ENCODE peak calls at places on chromosome 22, in eight cellular contexts. R, O, Q, C, Y, V, J and N are unnamed samples. For H3K4me1, the result is how much of the 10 kb centered on the place peaks cover.

GRCh38 chr22:24236656-24237055 is 8.2 kb downstream of the GGT5 start:
- DNase-seq in R (no peak), O (no peak), Q (no peak), C (no peak), Y (no peak), V (no peak), J (no peak), N (no peak)

GRCh38 chr22:20979940-20980453 is 2.1 kb upstream of the LZTR1 start:
- DNase-seq in R (no peak), O (no peak), Q (no peak), C (no peak), Y (peak), V (no peak), J (no peak), N (no peak)

GRCh38 chr22:20985720-20986119 is 3.6 kb downstream of the LZTR1 start:
- DNase-seq in R (no peak), O (no peak), Q (no peak), C (no peak), Y (no peak), V (no peak), J (no peak), N (no peak)

GRCh38 chr22:19503367-19503766 is 20.8 kb downstream of the CLDN5 start:
- DNase-seq in R (no peak), O (no peak), Q (no peak), C (no peak), Y (no peak), V (no peak), J (no peak), N (no peak)

GRCh38 chr22:33922268-33922667 is 2.0 kb upstream of the LARGE1 start:
- DNase-seq in R (no peak), O (peak), Q (no peak), C (peak), Y (peak), V (peak), J (no peak), N (peak)

GRCh38 chr22:40506762-40507161 is 129.8 kb downstream of the MRTFA start:
- DNase-seq in R (no peak), O (no peak), Q (no peak), C (no peak), Y (no peak), V (no peak), J (no peak), N (no peak)

GRCh38 chr22:32801436-32802290 is at the start of gene TIMP3:
- DNase-seq in R (peak), O (peak), Q (no peak), C (peak), Y (peak), V (peak), J (peak), N (peak)

GRCh38 chr22:22061085-22062077 is 78.8 kb upstream of the TOP3B start:
- DNase-seq in R (no peak), O (no peak), Q (no peak), C (peak), Y (no peak), V (peak), J (no peak), N (no peak)

GRCh38 chr22:23784215-23784732 is 2.5 kb upstream of the SMARCB1 start:
- DNase-seq in R (no peak), O (no peak), Q (no peak), C (no peak), Y (no peak), V (peak), J (no peak), N (no peak)

GRCh38 chr22:42680648-42681047 is 31.5 kb upstream of the CYB5R3 start:
- DNase-seq in R (no peak), O (no peak), Q (no peak), C (no peak), Y (no peak), V (no peak), J (no peak), N (no peak)

GRCh38 chr22:18077087-18077638 is 627 bp upstream of the PEX26 start:
- DNase-seq in R (no peak), O (no peak), Q (no peak), C (no peak), Y (no peak), V (no peak), J (no peak), N (no peak)

GRCh38 chr22:24178021-24178431 is 3.3 kb upstream of the SUSD2 start:
- DNase-seq in R (no peak), O (no peak), Q (no peak), C (no peak), Y (no peak), V (no peak), J (no peak), N (no peak)

GRCh38 chr22:33328789-33329296 is 270.7 kb upstream of the SYN3 start:
- DNase-seq in R (no peak), O (no peak), Q (no peak), C (no peak), Y (no peak), V (no peak), J (no peak), N (no peak)

GRCh38 chr22:22669093-22669492 is 24.7 kb downstream of the GGTLC2 start:
- DNase-seq in R (no peak), O (no peak), Q (no peak), C (no peak), Y (no peak), V (no peak), J (no peak), N (no peak)

GRCh38 chr22:17266261-17266971 is 47.2 kb upstream of the ADA2 start:
- DNase-seq in R (no peak), O (no peak), Q (no peak), C (no peak), Y (peak), V (peak), J (no peak), N (no peak)

GRCh38 chr22:16789860-16790493 is 35.2 kb downstream of the XKR3 start:
- DNase-seq in R (no peak), O (no peak), Q (no peak), C (no peak), Y (no peak), V (no peak), J (no peak), N (no peak)

GRCh38 chr22:20140521-20140964 is 8.9 kb downstream of the ZDHHC8 start:
- DNase-seq in R (no peak), O (no peak), Q (no peak), C (no peak), Y (no peak), V (no peak), J (no peak), N (no peak)

GRCh38 chr22:20807315-20807752 is 33.4 kb downstream of the SERPIND1 start:
- DNase-seq in R (no peak), O (no peak), Q (no peak), C (no peak), Y (no peak), V (no peak), J (no peak), N (no peak)

GRCh38 chr22:40419718-40420117 is 49.3 kb downstream of the SGSM3 start:
- DNase-seq in R (no peak), O (no peak), Q (no peak), C (no peak), Y (no peak), V (no peak), J (no peak), N (no peak)

GRCh38 chr22:19772673-19773469 is 12.3 kb downstream of the TBX1 start:
- DNase-seq in R (no peak), O (no peak), Q (no peak), C (no peak), Y (no peak), V (no peak), J (no peak), N (no peak)

GRCh38 chr22:20131593-20131855 is at the start of gene ZDHHC8:
- DNase-seq in R (peak), O (no peak), Q (peak), C (no peak), Y (no peak), V (peak), J (no peak), N (no peak)

GRCh38 chr22:23431337-23432072 is 148.6 kb downstream of the IGLL1 start:
- DNase-seq in R (no peak), O (no peak), Q (no peak), C (no peak), Y (peak), V (no peak), J (no peak), N (no peak)

GRCh38 chr22:27557554-27558060 is 243.9 kb downstream of the MN1 start:
- DNase-seq in R (no peak), O (no peak), Q (no peak), C (no peak), Y (no peak), V (no peak), J (no peak), N (no peak)

GRCh38 chr22:33476716-33477115 is 418.5 kb upstream of the SYN3 start:
- DNase-seq in R (no peak), O (no peak), Q (no peak), C (no peak), Y (no peak), V (no peak), J (no peak), N (no peak)

GRCh38 chr22:35648066-35649025 is at the start of gene APOL6:
- DNase-seq in R (no peak), O (peak), Q (peak), C (peak), Y (peak), V (peak), J (no peak), N (no peak)

GRCh38 chr22:42967933-42968332 is 47.0 kb downstream of the PACSIN2 start:
- DNase-seq in R (peak), O (no peak), Q (no peak), C (no peak), Y (no peak), V (no peak), J (no peak), N (no peak)

GRCh38 chr22:33116846-33117547 is 58.8 kb upstream of the SYN3 start:
- DNase-seq in R (no peak), O (no peak), Q (no peak), C (no peak), Y (no peak), V (no peak), J (no peak), N (no peak)

GRCh38 chr22:24772493-24773220 is 1.9 kb downstream of the PIWIL3 start:
- DNase-seq in R (no peak), O (no peak), Q (no peak), C (no peak), Y (peak), V (no peak), J (peak), N (no peak)

GRCh38 chr22:25729016-25729415 is 13.0 kb upstream of the MYO18B start:
- DNase-seq in R (no peak), O (peak), Q (no peak), C (no peak), Y (no peak), V (no peak), J (no peak), N (no peak)

GRCh38 chr22:21975273-21975672 is 7.3 kb downstream of the TOP3B start:
- DNase-seq in R (no peak), O (no peak), Q (no peak), C (no peak), Y (no peak), V (no peak), J (no peak), N (no peak)

GRCh38 chr22:47777426-47777825 is 1015.0 kb downstream of the TBC1D22A start:
- DNase-seq in R (no peak), O (no peak), Q (no peak), C (no peak), Y (no peak), V (no peak), J (no peak), N (no peak)

GRCh38 chr22:25062378-25063095 is 110.0 kb downstream of the KIAA1671 start:
- DNase-seq in R (no peak), O (no peak), Q (peak), C (no peak), Y (no peak), V (no peak), J (no peak), N (no peak)

GRCh38 chr22:46777609-46777970 is 15.1 kb downstream of the TBC1D22A start:
- DNase-seq in R (no peak), O (no peak), Q (no peak), C (no peak), Y (no peak), V (no peak), J (no peak), N (no peak)

GRCh38 chr22:37631448-37632173 is 7.9 kb upstream of the SH3BP1 start:
- DNase-seq in R (no peak), O (no peak), Q (no peak), C (no peak), Y (no peak), V (no peak), J (no peak), N (no peak)
- H3K4me1 ChIP-seq in R (under half), O (under half), Q (half or more), C (under half), Y (under half), V (under half), J (under half), N (under half)

DNA sequence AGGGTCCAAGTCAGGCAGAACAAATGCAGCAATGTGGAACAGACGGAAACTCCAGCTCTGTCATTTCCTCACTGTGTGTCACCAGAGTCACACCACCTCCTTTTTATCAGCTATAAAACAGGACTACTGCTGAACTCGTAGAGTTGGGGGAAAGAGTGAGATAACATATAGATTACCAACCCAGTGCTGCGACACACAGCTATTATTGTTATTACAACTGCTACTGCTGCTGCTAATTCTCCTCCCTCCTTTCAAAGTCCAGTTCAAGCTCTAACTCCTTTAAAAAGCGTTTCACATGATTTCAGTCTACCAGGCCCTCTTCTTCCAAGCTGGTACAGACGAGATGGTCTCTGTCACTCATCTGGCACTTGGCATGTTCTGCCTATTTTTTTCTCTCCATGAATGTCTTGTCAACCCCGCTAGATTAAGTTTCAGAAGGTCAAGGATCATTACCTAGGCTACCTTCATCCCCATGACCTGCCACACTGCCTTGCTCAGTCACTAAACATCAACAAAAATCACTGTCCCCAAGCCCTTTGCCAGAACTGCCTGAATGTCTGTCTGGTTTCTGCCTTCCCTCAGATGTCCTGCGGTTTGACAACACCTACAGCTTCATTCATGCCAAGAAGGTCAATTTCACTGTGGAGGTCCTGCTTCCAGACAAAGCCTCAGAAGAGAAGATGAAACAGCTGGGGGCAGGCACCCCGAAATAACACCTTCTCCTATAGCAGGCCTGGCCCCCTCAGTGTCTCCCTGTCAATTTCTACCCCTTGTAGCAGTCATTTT is 3.7 kb upstream of the MTFP1 start:
- DNase-seq in R (no peak), O (no peak), Q (no peak), C (no peak), Y (no peak), V (no peak), J (no peak), N (no peak)
- H3K4me3 ChIP-seq in R (no peak), O (no peak), Q (no peak), C (no peak), Y (peak), V (no peak), J (peak), N (peak)

GRCh38 chr22:49077036-49077393 is 750.7 kb downstream of the BRD1 start:
- DNase-seq in R (peak), O (no peak), Q (no peak), C (no peak), Y (no peak), V (no peak), J (no peak), N (no peak)

GRCh38 chr22:49075150-49075549 is 752.5 kb downstream of the BRD1 start:
- DNase-seq in R (peak), O (no peak), Q (no peak), C (no peak), Y (no peak), V (no peak), J (no peak), N (no peak)

GRCh38 chr22:49077586-49077985 is 750.1 kb downstream of the BRD1 start:
- DNase-seq in R (peak), O (no peak), Q (no peak), C (no peak), Y (no peak), V (no peak), J (no peak), N (no peak)

GRCh38 chr22:49078076-49078710 is 749.5 kb downstream of the BRD1 start:
- DNase-seq in R (peak), O (no peak), Q (no peak), C (no peak), Y (no peak), V (no peak), J (no peak), N (no peak)

DNA sequence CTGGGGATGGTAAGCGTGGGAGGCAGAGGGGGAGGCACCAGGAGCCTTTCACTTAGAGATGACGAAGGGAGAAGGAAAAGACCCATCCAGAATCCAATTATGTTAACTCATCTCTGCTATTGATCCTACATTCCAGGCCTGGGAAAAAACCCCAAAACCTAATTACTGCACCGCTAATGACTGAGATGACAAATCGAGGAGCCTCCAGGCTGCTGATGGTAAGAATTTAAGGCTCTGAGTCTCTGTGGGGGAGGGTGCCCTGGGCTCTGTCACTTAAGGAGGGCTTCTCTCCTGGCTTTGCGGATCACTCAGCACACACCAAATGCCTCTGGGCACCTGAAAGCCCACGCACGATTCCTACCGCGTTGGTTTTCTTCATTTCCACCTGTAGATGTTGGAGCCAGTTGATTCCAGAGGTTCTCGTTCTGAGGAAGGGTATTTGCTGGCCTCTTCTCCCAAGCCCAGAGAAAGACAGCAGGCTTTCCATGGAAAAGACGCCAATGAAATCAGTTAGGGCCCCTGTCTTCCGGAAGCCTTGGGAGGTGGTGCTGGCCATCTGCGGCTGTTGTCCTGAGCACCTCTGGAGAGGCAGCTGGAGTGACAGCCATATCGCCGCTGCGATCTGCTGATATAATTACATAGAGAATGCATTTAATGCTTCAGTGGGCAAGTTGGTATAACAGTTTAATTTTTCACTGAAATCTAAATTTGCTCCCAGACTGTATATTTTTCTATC is 751.2 kb downstream of the BRD1 start:
- DNase-seq in R (peak), O (no peak), Q (no peak), C (no peak), Y (peak), V (no peak), J (no peak), N (no peak)
- H3K4me1 ChIP-seq in R (under half), O (under half), Q (under half), C (under half), Y (under half), V (under half), J (under half), N (under half)

GRCh38 chr22:38753894-38754246 is 1.9 kb downstream of the SUN2 start:
- DNase-seq in R (no peak), O (no peak), Q (no peak), C (no peak), Y (no peak), V (no peak), J (no peak), N (no peak)
- H3K4me3 ChIP-seq in R (peak), O (peak), Q (peak), C (peak), Y (no peak), V (no peak), J (no peak), N (peak)

DNA sequence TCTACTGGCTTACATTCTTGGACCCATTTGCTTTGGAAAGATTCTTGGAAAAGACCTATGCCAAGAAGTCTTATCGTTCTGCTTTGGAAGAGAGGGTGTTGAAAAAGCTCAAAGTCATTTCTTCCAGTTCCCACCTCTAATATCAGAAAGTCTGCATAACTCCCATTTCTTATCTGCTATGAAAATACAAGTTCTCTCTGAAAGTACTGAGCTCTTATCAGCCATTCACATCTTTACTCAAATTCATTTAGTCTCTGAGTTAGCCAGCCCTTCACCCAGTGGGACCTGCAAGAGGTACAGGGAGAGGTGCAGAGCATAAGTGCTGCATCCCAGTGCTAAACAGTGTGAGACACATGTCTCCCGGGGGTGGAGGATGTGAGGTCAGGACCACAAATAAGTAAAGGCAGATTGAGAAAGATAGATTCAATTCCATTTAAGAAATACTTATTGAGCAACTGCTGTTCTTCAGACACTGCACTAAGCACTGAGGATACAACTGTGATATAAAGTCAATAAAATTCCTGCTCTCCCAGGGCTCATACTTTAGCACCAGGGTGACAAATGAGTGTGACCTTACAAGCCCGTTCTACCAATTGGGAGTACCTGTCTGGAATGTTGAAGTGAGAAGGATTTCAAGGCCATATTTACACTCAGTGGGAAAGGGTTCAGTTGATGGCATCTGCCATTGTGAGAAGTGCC is 76.7 kb downstream of the PISD start:
- DNase-seq in R (no peak), O (no peak), Q (no peak), C (no peak), Y (no peak), V (no peak), J (no peak), N (no peak)
- H3K4me1 ChIP-seq in R (under half), O (under half), Q (under half), C (under half), Y (under half), V (under half), J (under half), N (under half)

GRCh38 chr22:39230261-39231196 is 14.3 kb downstream of the PDGFB start:
- DNase-seq in R (no peak), O (no peak), Q (no peak), C (no peak), Y (peak), V (no peak), J (no peak), N (no peak)
- H3K4me3 ChIP-seq in R (no peak), O (no peak), Q (no peak), C (no peak), Y (no peak), V (no peak), J (no peak), N (no peak)

DNA sequence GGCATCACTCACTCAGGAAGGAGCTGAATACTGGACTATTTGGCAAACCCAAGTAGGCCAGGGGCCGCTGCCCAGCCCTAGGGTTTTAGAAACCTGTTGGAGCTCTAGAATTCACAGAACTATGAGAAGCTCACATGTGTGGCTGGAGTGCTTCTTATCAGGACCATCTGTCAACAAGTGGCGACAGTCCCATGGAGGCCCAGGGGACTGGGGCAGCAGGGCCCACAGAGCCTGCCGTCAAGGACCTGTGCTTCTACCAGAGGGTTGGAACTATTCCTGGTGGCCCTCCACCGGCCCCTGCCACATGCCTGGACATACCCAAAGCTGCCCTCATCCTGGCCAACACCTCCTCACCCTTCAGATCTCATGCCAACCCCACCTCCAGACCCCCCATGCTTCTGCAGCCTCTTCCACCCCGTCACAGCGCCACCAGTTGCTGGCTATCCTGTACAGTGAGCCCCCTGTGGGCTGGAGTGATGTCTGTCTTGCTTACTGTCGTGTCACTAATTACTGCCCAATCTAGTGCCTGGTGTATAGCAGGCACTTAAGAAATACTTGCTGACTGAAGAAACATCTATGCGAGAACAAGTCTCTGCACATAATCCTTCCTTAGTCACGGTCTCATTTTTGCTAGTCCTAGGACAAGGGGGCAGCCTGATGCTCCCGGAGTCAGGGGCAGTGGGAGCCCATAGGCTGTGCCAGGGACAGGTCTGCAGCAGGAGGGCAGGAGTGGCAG is 27.2 kb upstream of the RASL10A start:
- DNase-seq in R (no peak), O (peak), Q (no peak), C (no peak), Y (no peak), V (peak), J (no peak), N (no peak)
- H3K4me1 ChIP-seq in R (under half), O (under half), Q (under half), C (under half), Y (under half), V (under half), J (under half), N (under half)